ENCODE peak calls at places on chromosomes 5 and 9, in four cellular contexts. C, Y, M and N are unnamed samples.

GRCh38 chr5:83322273-83322924 is 149.1 kb upstream of the VCAN start:
- DNase-seq in C (no peak), Y (no peak), M (no peak), N (no peak)

GRCh38 chr9:133759946-133760345 is 21.8 kb upstream of the SARDH start:
- DNase-seq in C (no peak), Y (no peak), M (no peak), N (no peak)

GRCh38 chr5:4941957-4942830 is 197.9 kb upstream of the ADAMTS16 start:
- DNase-seq in C (no peak), Y (peak; percentile 55), M (no peak), N (peak; percentile 85)

GRCh38 chr9:7234144-7234543 is 476.4 kb downstream of the KDM4C start:
- DNase-seq in C (no peak), Y (peak; percentile 12), M (peak; percentile 18), N (peak; percentile 57)

GRCh38 chr9:126791406-126792230 is 13.2 kb upstream of the ZBTB43 start:
- DNase-seq in C (no peak), Y (no peak), M (no peak), N (no peak)

GRCh38 chr5:176812269-176813259 is 2.2 kb downstream of the UNC5A start:
- DNase-seq in C (no peak), Y (no peak), M (peak; percentile 28), N (peak; percentile 60)

GRCh38 chr5:68037541-68037940 is 178.0 kb upstream of the PIK3R1 start:
- DNase-seq in C (no peak), Y (no peak), M (no peak), N (no peak)

GRCh38 chr9:72592501-72593403 is 71.3 kb downstream of the TMC1 start:
- DNase-seq in C (peak; percentile 23), Y (no peak), M (peak; percentile 51), N (peak; percentile 53)

GRCh38 chr5:110965773-110966581 is 105.5 kb upstream of the TSLP start:
- DNase-seq in C (no peak), Y (no peak), M (no peak), N (no peak)

GRCh38 chr9:83986765-83987401 is 6.3 kb downstream of the RMI1 start:
- DNase-seq in C (no peak), Y (no peak), M (no peak), N (no peak)

DNA sequence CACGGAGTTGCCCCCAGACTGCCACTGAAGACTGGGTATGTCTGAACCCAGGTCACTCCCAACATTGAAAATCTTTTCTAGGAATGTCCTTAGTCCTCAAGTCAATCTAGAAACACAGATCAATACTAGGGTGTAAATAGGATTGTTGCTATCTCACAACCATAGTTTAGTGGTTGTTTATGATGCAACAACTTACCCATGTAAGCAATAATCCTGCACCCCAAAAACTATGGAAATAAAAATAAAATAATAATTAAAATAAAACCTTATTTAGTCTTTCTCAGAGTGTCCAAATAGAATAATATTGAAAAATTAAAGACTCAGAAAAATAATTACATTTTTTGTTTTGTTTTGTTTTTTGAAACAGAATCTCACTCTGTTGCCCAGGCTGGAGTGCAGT is 66.3 kb upstream of the FUBP3 start:
- DNase-seq in C (no peak), Y (no peak), M (no peak), N (no peak)
- TF ChIP-seq SPI1 in C (no peak), Y (no peak), M (no peak), N (no peak)

GRCh38 chr5:149799119-149799623 is 69.1 kb downstream of the PPARGC1B start:
- DNase-seq in C (no peak), Y (no peak), M (no peak), N (no peak)
- TF ChIP-seq SPI1 in C (no peak), Y (no peak), M (no peak), N (no peak)

GRCh38 chr9:124212381-124213050 is 45.2 kb upstream of the NEK6 start:
- DNase-seq in C (no peak), Y (no peak), M (no peak), N (no peak)

GRCh38 chr9:124209774-124210173 is 48.0 kb upstream of the NEK6 start:
- DNase-seq in C (no peak), Y (no peak), M (no peak), N (no peak)

GRCh38 chr9:124209279-124209678 is 48.5 kb upstream of the NEK6 start:
- DNase-seq in C (no peak), Y (no peak), M (no peak), N (peak; percentile 74)

GRCh38 chr9:124208571-124208970 is 49.2 kb upstream of the NEK6 start:
- DNase-seq in C (peak; percentile 53), Y (no peak), M (no peak), N (no peak)

GRCh38 chr9:124210697-124211096 is 47.1 kb upstream of the NEK6 start:
- DNase-seq in C (peak; percentile 69), Y (no peak), M (no peak), N (no peak)
- TF ChIP-seq SPI1 in C (no peak), Y (no peak), M (no peak), N (no peak)

GRCh38 chr5:90917928-90918327 is 359.3 kb downstream of the ADGRV1 start:
- DNase-seq in C (no peak), Y (no peak), M (no peak), N (no peak)

GRCh38 chr5:90915393-90915792 is 356.8 kb downstream of the ADGRV1 start:
- DNase-seq in C (no peak), Y (no peak), M (no peak), N (no peak)

GRCh38 chr5:90921428-90921973 is 362.9 kb downstream of the ADGRV1 start:
- DNase-seq in C (no peak), Y (no peak), M (no peak), N (no peak)

GRCh38 chr5:90916947-90917800 is 358.6 kb downstream of the ADGRV1 start:
- DNase-seq in C (no peak), Y (no peak), M (no peak), N (no peak)
- TF ChIP-seq SPI1 in C (no peak), Y (no peak), M (no peak), N (no peak)

GRCh38 chr5:134086943-134087305 is 27.6 kb upstream of the TCF7 start:
- DNase-seq in C (no peak), Y (no peak), M (no peak), N (no peak)

GRCh38 chr5:134091626-134092121 is 22.8 kb upstream of the TCF7 start:
- DNase-seq in C (no peak), Y (no peak), M (no peak), N (no peak)

GRCh38 chr5:134090482-134090881 is 24.0 kb upstream of the TCF7 start:
- DNase-seq in C (no peak), Y (no peak), M (no peak), N (no peak)

GRCh38 chr5:134088291-134088690 is 26.2 kb upstream of the TCF7 start:
- DNase-seq in C (no peak), Y (no peak), M (no peak), N (no peak)

DNA sequence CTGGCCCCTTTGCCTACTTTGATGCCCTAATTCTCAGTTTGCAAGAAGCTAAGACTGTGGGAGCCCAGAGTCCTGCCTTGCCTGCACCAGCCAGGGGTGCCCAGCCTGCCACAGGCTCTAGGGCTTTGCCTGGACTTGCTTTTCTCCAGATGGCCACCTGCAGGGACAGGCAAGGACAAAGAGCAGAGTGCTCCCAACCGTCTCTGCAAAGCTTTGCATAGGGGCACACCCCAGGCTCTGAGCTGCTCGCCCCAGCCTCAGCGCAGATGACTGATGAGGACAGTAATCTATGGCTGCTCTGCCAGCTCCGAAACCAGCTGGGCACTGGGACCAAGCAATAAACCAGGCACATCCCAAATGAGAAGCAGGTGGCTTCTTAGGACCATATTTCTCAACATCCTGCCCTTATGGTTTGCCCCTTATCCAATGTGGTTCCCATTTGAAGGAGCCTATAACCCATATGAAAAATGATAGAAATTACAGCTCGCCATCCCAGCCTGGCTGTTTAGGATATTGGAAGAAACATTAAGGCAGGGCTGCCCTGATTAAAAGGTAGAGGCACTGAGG is 25.4 kb upstream of the TCF7 start:
- DNase-seq in C (no peak), Y (no peak), M (no peak), N (no peak)
- TF ChIP-seq SPI1 in C (no peak), Y (no peak), M (no peak), N (no peak)

GRCh38 chr5:55917402-55918096 is 66.4 kb downstream of the IL31RA start:
- DNase-seq in C (no peak), Y (no peak), M (no peak), N (no peak)

GRCh38 chr5:55921617-55922016 is 70.5 kb downstream of the IL31RA start:
- DNase-seq in C (no peak), Y (no peak), M (no peak), N (no peak)

GRCh38 chr5:55920784-55921183 is 69.6 kb downstream of the IL31RA start:
- DNase-seq in C (no peak), Y (no peak), M (no peak), N (no peak)

GRCh38 chr5:55918097-55919035 is 67.2 kb downstream of the IL31RA start:
- DNase-seq in C (no peak), Y (no peak), M (no peak), N (peak; percentile 25)

GRCh38 chr5:55919625-55920024 is 68.5 kb downstream of the IL31RA start:
- DNase-seq in C (no peak), Y (no peak), M (no peak), N (no peak)
- TF ChIP-seq SPI1 in C (peak; percentile 56), Y (peak; percentile 59), M (no peak), N (no peak)

DNA sequence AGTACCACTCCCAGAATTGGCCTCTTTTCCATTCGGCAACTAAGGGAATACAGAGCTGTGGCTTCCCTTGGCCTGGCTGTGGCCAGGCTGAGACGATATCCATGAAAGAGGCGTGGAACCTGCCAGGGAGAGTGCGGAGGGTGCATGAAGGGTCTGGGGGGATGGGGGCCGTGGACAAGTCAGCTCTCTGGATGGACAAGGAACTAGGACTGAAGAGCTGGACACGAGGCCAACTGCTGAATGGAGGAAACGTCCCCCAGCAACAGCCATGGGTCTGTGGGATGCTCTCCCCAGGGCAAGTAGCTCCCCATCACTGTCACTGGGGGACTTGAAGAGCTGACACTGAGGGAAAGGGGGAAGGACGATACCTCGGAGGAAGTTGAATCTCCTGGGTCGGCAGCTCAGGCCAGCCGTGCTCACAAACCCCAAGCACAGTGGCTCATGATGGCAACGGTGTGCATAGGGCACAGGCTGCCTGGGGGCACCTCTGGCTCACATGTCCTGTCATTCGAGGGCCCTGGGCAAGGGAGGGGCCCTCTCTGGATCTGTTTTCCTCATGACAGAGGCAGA is 4.1 kb upstream of the OLFM1 start:
- DNase-seq in C (no peak), Y (no peak), M (no peak), N (no peak)
- TF ChIP-seq SPI1 in C (no peak), Y (no peak), M (no peak), N (no peak)

DNA sequence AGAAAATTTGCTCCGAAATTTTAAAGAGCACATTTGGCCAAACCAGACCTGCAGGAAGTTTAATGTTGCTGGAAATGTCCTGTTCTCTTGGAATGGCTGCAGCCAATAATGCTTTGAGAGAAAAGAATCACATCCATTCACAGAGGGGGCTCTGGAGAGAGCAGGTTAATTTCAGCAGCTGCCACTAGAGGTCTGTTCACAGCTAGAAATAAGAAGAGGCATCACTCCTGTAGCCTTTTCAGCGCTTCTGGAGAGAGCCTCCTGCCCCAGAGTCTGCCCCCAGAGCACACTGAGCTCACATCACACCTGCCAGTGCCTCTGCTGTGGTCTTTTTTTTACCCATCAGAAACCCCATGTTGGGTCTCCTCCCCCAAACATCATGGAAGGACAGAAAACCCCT is 124.8 kb upstream of the RAD23B start:
- DNase-seq in C (no peak), Y (no peak), M (no peak), N (no peak)
- TF ChIP-seq SPI1 in C (no peak), Y (no peak), M (no peak), N (no peak)

DNA sequence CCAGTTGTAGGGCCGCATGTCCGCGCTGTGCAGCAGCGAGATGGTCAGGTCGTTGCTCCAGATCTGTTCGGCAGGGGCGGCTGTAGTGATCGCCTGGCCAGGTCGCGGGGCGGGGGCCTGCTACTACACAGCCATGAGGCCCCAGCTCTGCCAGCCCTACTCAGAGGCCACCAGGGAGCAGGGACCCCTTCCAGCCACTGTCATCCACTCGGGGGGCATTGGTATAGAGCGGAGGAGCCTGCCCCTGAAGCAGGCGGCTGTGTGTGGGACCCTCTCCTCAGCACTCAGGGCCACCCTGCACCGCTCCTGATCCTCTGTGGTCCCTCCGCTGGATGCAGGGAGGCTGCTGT is 1.7 kb downstream of the FBXW5 start:
- DNase-seq in C (no peak), Y (no peak), M (no peak), N (no peak)
- TF ChIP-seq SPI1 in C (no peak), Y (no peak), M (no peak), N (no peak)